ENCODE peak calls at places on chromosomes 12 and 14, in six cellular contexts. T is Right ventricle myocardium superior, W is aorta, N is LHCN-M2, J is PC-9, R is 8988T. C is an unnamed sample.

GRCh38 chr12:34401659-34402227 is 379.4 kb downstream of the ALG10 start:
- DNase-seq in N (no peak), J (no peak), R (no peak), W (peak), T (peak), C (no peak)

GRCh38 chr14:95553141-95553540 is 18.3 kb downstream of the GLRX5 start:
- DNase-seq in J (no peak), T (no peak), N (no peak), W (no peak), R (no peak), C (no peak)

GRCh38 chr14:34081126-34081575 is 130.3 kb upstream of the EGLN3 start:
- DNase-seq in N (peak), W (no peak), R (no peak), T (no peak), J (no peak), C (no peak)

GRCh38 chr14:68968721-68969120 is 10.4 kb downstream of the ACTN1 start:
- DNase-seq in R (no peak), J (no peak), N (no peak), T (no peak), W (peak), C (no peak)

GRCh38 chr12:104355630-104356029 is 52.1 kb downstream of the EID3 start:
- DNase-seq in T (no peak), N (no peak), R (no peak), W (no peak), J (peak), C (no peak)

GRCh38 chr12:120902846-120903381 is 1.2 kb downstream of the SPPL3 start:
- DNase-seq in T (no peak), W (no peak), N (no peak), R (no peak), J (no peak), C (no peak)

GRCh38 chr12:49703647-49704137 is 3.5 kb downstream of the FMNL3 start:
- DNase-seq in W (no peak), R (no peak), N (peak), J (no peak), T (no peak), C (no peak)

GRCh38 chr12:6376965-6377666 is 1.8 kb upstream of the SCNN1A start:
- DNase-seq in R (no peak), N (no peak), J (no peak), W (no peak), T (no peak), C (no peak)

GRCh38 chr12:24197517-24197916 is 248.0 kb upstream of the SOX5 start:
- DNase-seq in N (no peak), J (no peak), R (no peak), T (no peak), W (no peak), C (no peak)

GRCh38 chr12:96585977-96586376 is 96.6 kb downstream of the CFAP54 start:
- DNase-seq in T (no peak), W (no peak), N (no peak), R (no peak), J (no peak), C (no peak)

GRCh38 chr14:20799955-20800544 is 2.6 kb downstream of the RNASE1 start:
- DNase-seq in T (peak), J (no peak), N (no peak), W (no peak), R (no peak), C (no peak)

GRCh38 chr12:101299346-101299745 is 19.4 kb downstream of the UTP20 start:
- DNase-seq in R (no peak), W (no peak), N (no peak), J (no peak), T (no peak), C (no peak)

GRCh38 chr12:114944736-114945135 is 260.8 kb upstream of the TBX3 start:
- DNase-seq in R (no peak), N (no peak), T (no peak), W (no peak), J (no peak), C (no peak)

GRCh38 chr12:68998036-68998435 is 65.1 kb upstream of the CPM start:
- DNase-seq in T (no peak), W (no peak), R (no peak), N (peak), J (no peak), C (no peak)

GRCh38 chr14:24241829-24242443 is 487 bp downstream of the TINF2 start:
- DNase-seq in T (peak), N (peak), R (peak), W (peak), J (peak), C (no peak)

GRCh38 chr12:51017452-51017851 is 8.7 kb downstream of the SLC11A2 start:
- DNase-seq in T (no peak), J (no peak), N (no peak), R (no peak), W (no peak), C (no peak)

GRCh38 chr12:72511906-72512305 is 239.7 kb downstream of the TRHDE start:
- DNase-seq in J (no peak), W (no peak), N (no peak), T (no peak), R (no peak), C (no peak)

GRCh38 chr12:56333197-56333678 is 562 bp downstream of the PAN2 start:
- DNase-seq in R (no peak), J (peak), N (no peak), T (no peak), W (no peak), C (no peak)

GRCh38 chr14:32078030-32078793 is 1.1 kb downstream of the ARHGAP5 start:
- DNase-seq in N (peak), J (no peak), T (peak), W (no peak), R (no peak), C (no peak)

GRCh38 chr12:52537101-52537500 is 15.8 kb downstream of the KRT71 start:
- DNase-seq in W (peak), N (no peak), J (no peak), T (no peak), R (no peak), C (no peak)

GRCh38 chr14:71169028-71169427 is 261.8 kb downstream of the PCNX1 start:
- DNase-seq in N (no peak), T (no peak), J (no peak), R (no peak), W (no peak), C (no peak)

GRCh38 chr14:79298373-79298772 is 912.9 kb downstream of the DIO2 start:
- DNase-seq in T (no peak), N (no peak), W (no peak), R (no peak), J (no peak), C (no peak)

GRCh38 chr12:48988030-48988649 is 10.0 kb downstream of the WNT1 start:
- DNase-seq in W (peak), R (peak), J (no peak), N (peak), T (peak), C (no peak)

GRCh38 chr12:1533205-1533601 is 61.2 kb downstream of the FBXL14 start:
- DNase-seq in T (no peak), J (no peak), N (peak), R (no peak), W (no peak), C (no peak)

GRCh38 chr14:33930464-33930863 is 20.4 kb downstream of the EGLN3 start:
- DNase-seq in R (no peak), W (no peak), N (no peak), J (no peak), T (no peak), C (no peak)

GRCh38 chr12:100422646-100423045 is 51.0 kb upstream of the NR1H4 start:
- DNase-seq in R (no peak), J (no peak), W (no peak), T (no peak), N (no peak), C (no peak)

GRCh38 chr14:50601405-50601804 is 41.5 kb downstream of the ATL1 start:
- DNase-seq in J (peak), R (no peak), T (no peak), W (no peak), N (peak), C (no peak)

C was measured in cortex of kidney.